ENCODE peak calls at places on chromosomes 1 and 21, in four cellular contexts. B is epithelial cell of esophagus, J is RWPE1, N is Kasumi-1. E is an unnamed sample.

GRCh38 chr1:27879374-27880082 is 7.2 kb downstream of the THEMIS2 start:
- DNase-seq in B (no peak), J (no peak), N (no peak), E (no peak)

GRCh38 chr1:96464991-96465875 is 256.4 kb upstream of the PTBP2 start:
- DNase-seq in B (no peak), J (no peak), N (peak), E (peak)

GRCh38 chr1:205279986-205280385 is 41.6 kb downstream of the NUAK2 start:
- DNase-seq in B (peak), J (no peak), N (no peak), E (no peak)

GRCh38 chr1:234844479-234845031 is 234.6 kb upstream of the IRF2BP2 start:
- DNase-seq in B (no peak), J (no peak), N (peak), E (peak)

GRCh38 chr1:36161656-36162531 is 5.9 kb downstream of the MAP7D1 start:
- DNase-seq in B (peak), J (peak), N (peak), E (peak)

GRCh38 chr21:29379517-29380054 is 80.9 kb downstream of the BACH1 start:
- DNase-seq in B (no peak), J (no peak), N (no peak), E (peak)

GRCh38 chr1:79617777-79618176 is 611.2 kb upstream of the ADGRL4 start:
- DNase-seq in B (no peak), J (no peak), N (peak), E (no peak)

GRCh38 chr1:241081473-241081872 is 275.5 kb downstream of the RGS7 start:
- DNase-seq in B (no peak), J (no peak), N (no peak), E (no peak)

GRCh38 chr1:245807306-245807705 is 652.5 kb downstream of the KIF26B start:
- DNase-seq in B (no peak), J (no peak), N (peak), E (peak)

GRCh38 chr1:9874959-9875635 is 35.0 kb downstream of the CTNNBIP1 start:
- DNase-seq in B (peak), J (peak), N (peak), E (peak)

GRCh38 chr21:35952651-35953340 is 107.5 kb downstream of the SETD4 start:
- DNase-seq in B (no peak), J (no peak), N (no peak), E (no peak)

GRCh38 chr1:64536217-64536835 is 66.4 kb downstream of the CACHD1 start:
- DNase-seq in B (no peak), J (no peak), N (no peak), E (no peak)

GRCh38 chr1:222970711-222971110 is 155.9 kb downstream of the DISP1 start:
- DNase-seq in B (no peak), J (no peak), N (no peak), E (no peak)

GRCh38 chr1:43049487-43049886 is 90.8 kb upstream of the SLC2A1 start:
- DNase-seq in B (peak), J (peak), N (no peak), E (no peak)

GRCh38 chr1:3226664-3227371 is 157.8 kb downstream of the PRDM16 start:
- DNase-seq in B (no peak), J (no peak), N (no peak), E (no peak)

GRCh38 chr1:206687915-206688442 is 3.3 kb downstream of the MAPKAPK2 start:
- DNase-seq in B (peak), J (no peak), N (no peak), E (peak)

GRCh38 chr1:152580433-152580832 is at the start of gene LCE3D:
- DNase-seq in B (peak), J (no peak), N (no peak), E (no peak)

GRCh38 chr1:160868141-160868540 is 5.5 kb upstream of the CD244 start:
- DNase-seq in B (no peak), J (no peak), N (peak), E (peak)

GRCh38 chr1:71448444-71448843 is 367.6 kb upstream of the ZRANB2 start:
- DNase-seq in B (no peak), J (no peak), N (no peak), E (no peak)

GRCh38 chr1:89948726-89949345 is 46.1 kb upstream of the ZNF326 start:
- DNase-seq in B (no peak), J (no peak), N (no peak), E (no peak)

GRCh38 chr1:108057536-108057935 is 92.6 kb upstream of the VAV3 start:
- DNase-seq in B (peak), J (no peak), N (peak), E (peak)

GRCh38 chr1:27137544-27138075 is 17.3 kb downstream of the SLC9A1 start:
- DNase-seq in B (peak), J (peak), N (no peak), E (no peak)

GRCh38 chr1:47371016-47371517 is 37.5 kb downstream of the CMPK1 start:
- DNase-seq in B (no peak), J (no peak), N (no peak), E (no peak)

E was measured in NB4.